ENCODE peak calls at places on chromosomes 6 and 20, in seven cellular contexts. J, L, M, P, C, X and R are unnamed samples.

GRCh38 chr20:50113420-50114224 is 672 bp upstream of the UBE2V1 start:
- DNase-seq in J (no peak), L (no peak), M (no peak), P (no peak), C (no peak), X (no peak), R (no peak)

GRCh38 chr6:130019796-130020105 is 1.4 kb downstream of the L3MBTL3 start:
- DNase-seq in J (peak), L (no peak), M (peak), P (no peak), C (no peak), X (no peak), R (no peak)

GRCh38 chr20:14062171-14062570 is 66.9 kb downstream of the MACROD2 start:
- DNase-seq in J (no peak), L (no peak), M (no peak), P (no peak), C (no peak), X (no peak), R (no peak)

GRCh38 chr6:33672808-33673207 is 38.7 kb downstream of the UQCC2 start:
- DNase-seq in J (peak), L (no peak), M (peak), P (peak), C (peak), X (peak), R (peak)

GRCh38 chr6:35728663-35729348 is 8.0 kb upstream of the ARMC12 start:
- DNase-seq in J (no peak), L (no peak), M (peak), P (peak), C (peak), X (peak), R (peak)

GRCh38 chr6:147077251-147077650 is 127.0 kb upstream of the STXBP5 start:
- DNase-seq in J (no peak), L (no peak), M (no peak), P (no peak), C (no peak), X (peak), R (no peak)

GRCh38 chr20:52493177-52493711 is 301.7 kb upstream of the ZFP64 start:
- DNase-seq in J (no peak), L (peak), M (no peak), P (no peak), C (no peak), X (no peak), R (no peak)

GRCh38 chr20:45985573-45985972 is 13.6 kb upstream of the ZNF335 start:
- DNase-seq in J (no peak), L (no peak), M (no peak), P (peak), C (no peak), X (no peak), R (no peak)

GRCh38 chr6:5936611-5937010 is 70.1 kb downstream of the NRN1 start:
- DNase-seq in J (no peak), L (no peak), M (no peak), P (no peak), C (no peak), X (no peak), R (no peak)

GRCh38 chr20:49489688-49490087 is 7.2 kb upstream of the KCNB1 start:
- DNase-seq in J (no peak), L (no peak), M (no peak), P (no peak), C (no peak), X (no peak), R (no peak)